ENCODE peak calls at places on chromosomes 12 and 14, in seven cellular contexts. B is GM06990; R is fibroblast of pulmonary artery; U is kidney; X is tibial nerve; I is fibroblast of mammary gland; Y is CD8-positive, alpha-beta T cell. J is an unnamed sample.

GRCh38 chr14:104980601-104981531 is 2.7 kb upstream of the AHNAK2 start:
- DNase-seq in B (no peak), R (no peak), U (no peak), X (no peak), I (no peak), Y (no peak), J (no peak)

GRCh38 chr12:89286506-89286905 is 65.8 kb downstream of the DUSP6 start:
- DNase-seq in B (no peak), R (no peak), U (no peak), X (no peak), I (no peak), Y (no peak), J (no peak)

GRCh38 chr12:26346748-26347147 is 151.4 kb downstream of the SSPN start:
- DNase-seq in B (no peak), R (peak; percentile 14), U (no peak), X (no peak), I (peak; percentile 17), Y (no peak), J (no peak)

GRCh38 chr12:64352181-64352580 is 38.4 kb downstream of the C12orf56 start:
- DNase-seq in B (no peak), R (no peak), U (no peak), X (no peak), I (no peak), Y (no peak), J (no peak)

GRCh38 chr14:34355584-34356266 is 106.3 kb downstream of the SPTSSA start:
- DNase-seq in B (no peak), R (peak; percentile 96), U (no peak), X (peak; percentile 34), I (peak; percentile 89), Y (no peak), J (no peak)

GRCh38 chr12:120799417-120800045 is 73.9 kb downstream of the ACADS start:
- DNase-seq in B (no peak), R (no peak), U (no peak), X (no peak), I (no peak), Y (no peak), J (no peak)

GRCh38 chr14:55302367-55302766 is 31.1 kb downstream of the FBXO34 start:
- DNase-seq in B (no peak), R (no peak), U (no peak), X (no peak), I (no peak), Y (no peak), J (no peak)

GRCh38 chr14:59305836-59306555 is 117.5 kb downstream of the DAAM1 start:
- DNase-seq in B (no peak), R (peak; percentile 64), U (no peak), X (no peak), I (peak; percentile 33), Y (no peak), J (no peak)

GRCh38 chr12:81598205-81598604 is 160.9 kb downstream of the PPFIA2 start:
- DNase-seq in B (no peak), R (no peak), U (no peak), X (no peak), I (no peak), Y (no peak), J (no peak)

GRCh38 chr12:122799635-122800243 is 25.4 kb downstream of the CCDC62 start:
- DNase-seq in B (no peak), R (no peak), U (no peak), X (no peak), I (no peak), Y (no peak), J (no peak)

GRCh38 chr14:21822109-21822508 is 148.5 kb upstream of the OR4E1 start:
- DNase-seq in B (no peak), R (no peak), U (no peak), X (no peak), I (no peak), Y (no peak), J (no peak)

GRCh38 chr12:82176761-82177490 is 181.3 kb downstream of the CCDC59 start:
- DNase-seq in B (no peak), R (no peak), U (no peak), X (no peak), I (no peak), Y (no peak), J (no peak)

GRCh38 chr14:26775765-26776577 is 178.1 kb upstream of the NOVA1 start:
- DNase-seq in B (no peak), R (peak; percentile 90), U (no peak), X (no peak), I (peak; percentile 83), Y (no peak), J (no peak)
- H3K4me3 ChIP-seq in B (no peak overlapping the region), R (peak overlapping the region; percentile 40), U (no peak overlapping the region), X (no peak overlapping the region), I (no peak overlapping the region), Y (no peak overlapping the region), J (no peak overlapping the region)

DNA sequence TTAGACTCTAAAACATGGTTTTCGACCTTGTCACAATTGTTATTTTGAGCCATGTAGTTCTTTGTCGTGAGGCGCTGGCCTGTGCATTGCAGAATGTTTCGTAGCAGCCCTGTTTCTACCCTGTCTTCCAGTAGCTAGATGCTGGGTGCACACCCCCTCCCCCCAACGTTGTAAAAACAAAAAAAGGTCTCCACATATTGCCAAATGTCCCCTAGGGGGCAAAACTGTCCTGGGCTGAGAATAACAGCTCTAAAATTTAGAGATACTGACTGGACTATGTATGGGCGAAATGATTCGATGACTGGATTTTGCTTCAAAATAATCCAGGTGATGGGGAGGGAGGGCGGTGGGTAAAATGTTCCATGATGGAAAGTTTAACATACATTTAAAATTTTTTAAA is 126.1 kb upstream of the FUT8 start:
- DNase-seq in B (no peak), R (peak; percentile 30), U (no peak), X (no peak), I (peak; percentile 42), Y (no peak), J (no peak)
- TF ChIP-seq CTCF in B (peak; percentile 64), R (peak; percentile 20), U (peak; percentile 3), X (no peak), I (peak; percentile 31), Y (no peak), J (peak; percentile 60)

GRCh38 chr12:114679942-114680341 is 4.0 kb downstream of the TBX3 start:
- DNase-seq in B (no peak), R (no peak), U (peak; percentile 26), X (no peak), I (no peak), Y (no peak), J (no peak)
- H3K4me3 ChIP-seq in B (no peak overlapping the region), R (peak overlapping the region; percentile 99), U (peak overlapping the region; percentile 62), X (peak overlapping the region; percentile 62), I (peak overlapping the region; percentile 99), Y (no peak overlapping the region), J (no peak overlapping the region)

GRCh38 chr12:23014749-23015148 is 389.8 kb downstream of the ETNK1 start:
- DNase-seq in B (no peak), R (no peak), U (no peak), X (no peak), I (peak; percentile 21), Y (no peak), J (no peak)
- TF ChIP-seq CTCF in B (no peak), R (no peak), U (no peak), X (no peak), I (peak; percentile 12), Y (no peak), J (no peak)

DNA sequence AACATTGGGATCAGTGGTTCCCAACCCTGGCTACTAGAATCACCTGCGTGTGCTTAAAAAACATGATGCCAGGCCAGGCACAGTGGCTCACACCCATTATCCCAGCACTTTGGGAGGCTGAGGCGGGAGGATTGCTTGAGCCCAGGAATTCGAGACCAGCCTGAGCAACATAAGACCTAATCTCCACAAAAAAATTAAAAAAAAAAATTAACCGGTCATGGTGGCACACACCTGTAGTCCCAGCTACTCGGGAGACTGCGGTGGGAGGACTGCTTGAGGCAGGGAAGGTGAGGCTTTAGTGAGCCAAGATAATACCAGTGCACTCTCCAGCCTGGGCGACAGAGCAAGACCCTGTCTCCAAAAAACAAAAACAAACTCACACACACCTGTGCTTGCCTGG is 2.0 kb downstream of the KCTD10 start:
- DNase-seq in B (no peak), R (no peak), U (no peak), X (no peak), I (no peak), Y (no peak), J (no peak)
- H3K4me3 ChIP-seq in B (no peak overlapping the region), R (no peak overlapping the region), U (no peak overlapping the region), X (no peak overlapping the region), I (peak overlapping the region; percentile 100), Y (no peak overlapping the region), J (no peak overlapping the region)